ENCODE peak calls at places on chromosomes 11 and 22, in nine cellular contexts. One of them, this sample, is unnamed.

GRCh38 chr11:45079943-45080719 is 66.3 kb upstream of the PRDM11 start:
- DNase-seq in HEK293T: no peak
- DNase-seq in NB4: peak; percentile 93
- DNase-seq in RWPE1: no peak
- DNase-seq in GOT3: no peak
- DNase-seq in central memory CD4-positive, alpha-beta T cell: peak; percentile 61
- DNase-seq in EL: peak; percentile 3
- DNase-seq in GM23248: no peak
- DNase-seq in CD4-positive, CD25-positive, alpha-beta regulatory T cell: peak; percentile 50
- DNase-seq in this sample: no peak

GRCh38 chr11:90803366-90803765 is 580.5 kb upstream of the CHORDC1 start:
- DNase-seq in HEK293T: no peak
- DNase-seq in NB4: no peak
- DNase-seq in RWPE1: peak; percentile 43
- DNase-seq in GOT3: no peak
- DNase-seq in central memory CD4-positive, alpha-beta T cell: no peak
- DNase-seq in EL: no peak
- DNase-seq in GM23248: no peak
- DNase-seq in CD4-positive, CD25-positive, alpha-beta regulatory T cell: no peak
- DNase-seq in this sample: peak; percentile 7

GRCh38 chr11:115221461-115222069 is 282.6 kb downstream of the CADM1 start:
- DNase-seq in HEK293T: no peak
- DNase-seq in NB4: no peak
- DNase-seq in RWPE1: no peak
- DNase-seq in GOT3: no peak
- DNase-seq in central memory CD4-positive, alpha-beta T cell: no peak
- DNase-seq in EL: no peak
- DNase-seq in GM23248: peak; percentile 4
- DNase-seq in CD4-positive, CD25-positive, alpha-beta regulatory T cell: no peak
- DNase-seq in this sample: no peak

GRCh38 chr22:38572065-38572464 is 2.1 kb upstream of the DMC1 start:
- DNase-seq in HEK293T: peak; percentile 53
- DNase-seq in NB4: peak; percentile 64
- DNase-seq in RWPE1: peak; percentile 28
- DNase-seq in GOT3: no peak
- DNase-seq in central memory CD4-positive, alpha-beta T cell: peak; percentile 15
- DNase-seq in EL: peak; percentile 51
- DNase-seq in GM23248: peak; percentile 80
- DNase-seq in CD4-positive, CD25-positive, alpha-beta regulatory T cell: peak; percentile 48
- DNase-seq in this sample: peak; percentile 58

GRCh38 chr22:46897246-46897623 is 134.8 kb downstream of the TBC1D22A start:
- DNase-seq in HEK293T: no peak
- DNase-seq in NB4: peak; percentile 29
- DNase-seq in RWPE1: no peak
- DNase-seq in GOT3: no peak
- DNase-seq in central memory CD4-positive, alpha-beta T cell: no peak
- DNase-seq in EL: no peak
- DNase-seq in GM23248: no peak
- DNase-seq in CD4-positive, CD25-positive, alpha-beta regulatory T cell: no peak
- DNase-seq in this sample: no peak

GRCh38 chr11:36218283-36218921 is 70.8 kb downstream of the COMMD9 start:
- DNase-seq in HEK293T: no peak
- DNase-seq in NB4: no peak
- DNase-seq in RWPE1: no peak
- DNase-seq in GOT3: no peak
- DNase-seq in central memory CD4-positive, alpha-beta T cell: no peak
- DNase-seq in EL: no peak
- DNase-seq in GM23248: no peak
- DNase-seq in CD4-positive, CD25-positive, alpha-beta regulatory T cell: no peak
- DNase-seq in this sample: no peak

GRCh38 chr22:20741634-20742581 is 32.0 kb upstream of the SERPIND1 start:
- DNase-seq in HEK293T: peak; percentile 64
- DNase-seq in NB4: peak; percentile 23
- DNase-seq in RWPE1: peak; percentile 38
- DNase-seq in GOT3: no peak
- DNase-seq in central memory CD4-positive, alpha-beta T cell: peak; percentile 31
- DNase-seq in EL: peak; percentile 35
- DNase-seq in GM23248: peak; percentile 50
- DNase-seq in CD4-positive, CD25-positive, alpha-beta regulatory T cell: peak; percentile 48
- DNase-seq in this sample: peak; percentile 24

GRCh38 chr22:16956290-16956689 is 51.7 kb downstream of the GAB4 start:
- DNase-seq in HEK293T: peak; percentile 5
- DNase-seq in NB4: no peak
- DNase-seq in RWPE1: no peak
- DNase-seq in GOT3: no peak
- DNase-seq in central memory CD4-positive, alpha-beta T cell: no peak
- DNase-seq in EL: no peak
- DNase-seq in GM23248: no peak
- DNase-seq in CD4-positive, CD25-positive, alpha-beta regulatory T cell: no peak
- DNase-seq in this sample: no peak

GRCh38 chr22:37884420-37884819 is 21.7 kb upstream of the MICALL1 start:
- DNase-seq in HEK293T: no peak
- DNase-seq in NB4: no peak
- DNase-seq in RWPE1: no peak
- DNase-seq in GOT3: no peak
- DNase-seq in central memory CD4-positive, alpha-beta T cell: no peak
- DNase-seq in EL: no peak
- DNase-seq in GM23248: peak; percentile 66
- DNase-seq in CD4-positive, CD25-positive, alpha-beta regulatory T cell: no peak
- DNase-seq in this sample: no peak

GRCh38 chr22:33519140-33519973 is 400.9 kb downstream of the LARGE1 start:
- DNase-seq in HEK293T: peak; percentile 66
- DNase-seq in NB4: peak; percentile 73
- DNase-seq in RWPE1: no peak
- DNase-seq in GOT3: no peak
- DNase-seq in central memory CD4-positive, alpha-beta T cell: no peak
- DNase-seq in EL: no peak
- DNase-seq in GM23248: peak; percentile 84
- DNase-seq in CD4-positive, CD25-positive, alpha-beta regulatory T cell: no peak
- DNase-seq in this sample: peak; percentile 56

GRCh38 chr11:77602385-77603105 is 12.8 kb downstream of the AQP11 start:
- DNase-seq in HEK293T: no peak
- DNase-seq in NB4: no peak
- DNase-seq in RWPE1: peak; percentile 64
- DNase-seq in GOT3: no peak
- DNase-seq in central memory CD4-positive, alpha-beta T cell: no peak
- DNase-seq in EL: peak; percentile 90
- DNase-seq in GM23248: peak; percentile 89
- DNase-seq in CD4-positive, CD25-positive, alpha-beta regulatory T cell: no peak
- DNase-seq in this sample: peak; percentile 74

GRCh38 chr11:71247551-71248250 is 4.7 kb downstream of the SHANK2 start:
- DNase-seq in HEK293T: no peak
- DNase-seq in NB4: no peak
- DNase-seq in RWPE1: no peak
- DNase-seq in GOT3: no peak
- DNase-seq in central memory CD4-positive, alpha-beta T cell: no peak
- DNase-seq in EL: no peak
- DNase-seq in GM23248: no peak
- DNase-seq in CD4-positive, CD25-positive, alpha-beta regulatory T cell: no peak
- DNase-seq in this sample: no peak

GRCh38 chr11:86341382-86341781 is 33.3 kb upstream of the CCDC81 start:
- DNase-seq in HEK293T: no peak
- DNase-seq in NB4: no peak
- DNase-seq in RWPE1: no peak
- DNase-seq in GOT3: no peak
- DNase-seq in central memory CD4-positive, alpha-beta T cell: no peak
- DNase-seq in EL: no peak
- DNase-seq in GM23248: no peak
- DNase-seq in CD4-positive, CD25-positive, alpha-beta regulatory T cell: no peak
- DNase-seq in this sample: no peak

GRCh38 chr11:86996953-86997570 is 40.7 kb upstream of the TMEM135 start:
- DNase-seq in HEK293T: no peak
- DNase-seq in NB4: no peak
- DNase-seq in RWPE1: no peak
- DNase-seq in GOT3: no peak
- DNase-seq in central memory CD4-positive, alpha-beta T cell: no peak
- DNase-seq in EL: no peak
- DNase-seq in GM23248: no peak
- DNase-seq in CD4-positive, CD25-positive, alpha-beta regulatory T cell: no peak
- DNase-seq in this sample: no peak

GRCh38 chr11:128341280-128341679 is 246.1 kb downstream of the ETS1 start:
- DNase-seq in HEK293T: no peak
- DNase-seq in NB4: no peak
- DNase-seq in RWPE1: no peak
- DNase-seq in GOT3: no peak
- DNase-seq in central memory CD4-positive, alpha-beta T cell: peak; percentile 85
- DNase-seq in EL: no peak
- DNase-seq in GM23248: peak; percentile 25
- DNase-seq in CD4-positive, CD25-positive, alpha-beta regulatory T cell: peak; percentile 78
- DNase-seq in this sample: no peak

GRCh38 chr22:24155597-24156145 is 25.6 kb upstream of the SUSD2 start:
- DNase-seq in HEK293T: peak; percentile 68
- DNase-seq in NB4: peak; percentile 91
- DNase-seq in RWPE1: peak; percentile 36
- DNase-seq in GOT3: no peak
- DNase-seq in central memory CD4-positive, alpha-beta T cell: no peak
- DNase-seq in EL: peak; percentile 82
- DNase-seq in GM23248: peak; percentile 93
- DNase-seq in CD4-positive, CD25-positive, alpha-beta regulatory T cell: no peak
- DNase-seq in this sample: peak; percentile 52

GRCh38 chr11:73509188-73509587 is 88.7 kb downstream of the FAM168A start:
- DNase-seq in HEK293T: no peak
- DNase-seq in NB4: no peak
- DNase-seq in RWPE1: no peak
- DNase-seq in GOT3: no peak
- DNase-seq in central memory CD4-positive, alpha-beta T cell: no peak
- DNase-seq in EL: no peak
- DNase-seq in GM23248: no peak
- DNase-seq in CD4-positive, CD25-positive, alpha-beta regulatory T cell: no peak
- DNase-seq in this sample: no peak

GRCh38 chr22:30855266-30855665 is 113.3 kb downstream of the MORC2 start:
- DNase-seq in HEK293T: peak; percentile 3
- DNase-seq in NB4: no peak
- DNase-seq in RWPE1: no peak
- DNase-seq in GOT3: no peak
- DNase-seq in central memory CD4-positive, alpha-beta T cell: no peak
- DNase-seq in EL: no peak
- DNase-seq in GM23248: no peak
- DNase-seq in CD4-positive, CD25-positive, alpha-beta regulatory T cell: no peak
- DNase-seq in this sample: no peak

GRCh38 chr11:43580735-43581369 is 99.7 kb upstream of the HSD17B12 start:
- DNase-seq in HEK293T: peak; percentile 38
- DNase-seq in NB4: no peak
- DNase-seq in RWPE1: no peak
- DNase-seq in GOT3: no peak
- DNase-seq in central memory CD4-positive, alpha-beta T cell: no peak
- DNase-seq in EL: no peak
- DNase-seq in GM23248: peak; percentile 81
- DNase-seq in CD4-positive, CD25-positive, alpha-beta regulatory T cell: no peak
- DNase-seq in this sample: no peak

GRCh38 chr22:17569971-17570511 is 6.7 kb downstream of the SLC25A18 start:
- DNase-seq in HEK293T: no peak
- DNase-seq in NB4: peak; percentile 48
- DNase-seq in RWPE1: no peak
- DNase-seq in GOT3: no peak
- DNase-seq in central memory CD4-positive, alpha-beta T cell: no peak
- DNase-seq in EL: peak; percentile 63
- DNase-seq in GM23248: peak; percentile 8
- DNase-seq in CD4-positive, CD25-positive, alpha-beta regulatory T cell: no peak
- DNase-seq in this sample: no peak

This sample was measured in LoVo.